ENCODE peak calls at places on chromosomes 1 and 21, in ten cellular contexts. One of them, this sample, is unnamed.

GRCh38 chr1:118960567-118961136 is 27.5 kb downstream of the TBX15 start:
- DNase-seq in H1: no peak
- DNase-seq in stomach: peak
- DNase-seq in GM23338: peak
- DNase-seq in K562: no peak
- DNase-seq in GM12878: no peak
- DNase-seq in suprapubic skin: peak
- DNase-seq in HCT116: peak
- DNase-seq in breast epithelium: peak
- DNase-seq in HL-60: no peak
- DNase-seq in this sample: peak

GRCh38 chr1:46493316-46494032 is 3.8 kb downstream of the DMBX1 start:
- DNase-seq in H1: no peak
- DNase-seq in stomach: no peak
- DNase-seq in GM23338: no peak
- DNase-seq in K562: no peak
- DNase-seq in GM12878: no peak
- DNase-seq in suprapubic skin: no peak
- DNase-seq in HCT116: no peak
- DNase-seq in breast epithelium: no peak
- DNase-seq in HL-60: no peak
- DNase-seq in this sample: no peak

GRCh38 chr1:30327370-30328099 is 395.9 kb downstream of the MATN1 start:
- DNase-seq in H1: peak
- DNase-seq in stomach: peak
- DNase-seq in GM23338: no peak
- DNase-seq in K562: no peak
- DNase-seq in GM12878: no peak
- DNase-seq in suprapubic skin: peak
- DNase-seq in HCT116: no peak
- DNase-seq in breast epithelium: no peak
- DNase-seq in HL-60: no peak
- DNase-seq in this sample: no peak

GRCh38 chr1:226736001-226736907 is 2.8 kb downstream of the ITPKB start:
- DNase-seq in H1: peak
- DNase-seq in stomach: no peak
- DNase-seq in GM23338: peak
- DNase-seq in K562: no peak
- DNase-seq in GM12878: no peak
- DNase-seq in suprapubic skin: no peak
- DNase-seq in HCT116: no peak
- DNase-seq in breast epithelium: no peak
- DNase-seq in HL-60: no peak
- DNase-seq in this sample: peak

GRCh38 chr1:173097001-173097400 is 46.3 kb upstream of the TNFSF18 start:
- DNase-seq in H1: no peak
- DNase-seq in stomach: no peak
- DNase-seq in GM23338: no peak
- DNase-seq in K562: no peak
- DNase-seq in GM12878: no peak
- DNase-seq in suprapubic skin: no peak
- DNase-seq in HCT116: no peak
- DNase-seq in breast epithelium: no peak
- DNase-seq in HL-60: no peak
- DNase-seq in this sample: no peak

GRCh38 chr1:100377590-100378361 is 25.5 kb downstream of the CDC14A start:
- DNase-seq in H1: no peak
- DNase-seq in stomach: no peak
- DNase-seq in GM23338: no peak
- DNase-seq in K562: no peak
- DNase-seq in GM12878: peak
- DNase-seq in suprapubic skin: no peak
- DNase-seq in HCT116: no peak
- DNase-seq in breast epithelium: no peak
- DNase-seq in HL-60: no peak
- DNase-seq in this sample: no peak

GRCh38 chr1:48093696-48094518 is 96.7 kb upstream of the TRABD2B start:
- DNase-seq in H1: peak
- DNase-seq in stomach: peak
- DNase-seq in GM23338: peak
- DNase-seq in K562: peak
- DNase-seq in GM12878: no peak
- DNase-seq in suprapubic skin: peak
- DNase-seq in HCT116: peak
- DNase-seq in breast epithelium: peak
- DNase-seq in HL-60: peak
- DNase-seq in this sample: peak

GRCh38 chr1:118136511-118136937 is 48.5 kb downstream of the SPAG17 start:
- DNase-seq in H1: no peak
- DNase-seq in stomach: no peak
- DNase-seq in GM23338: no peak
- DNase-seq in K562: no peak
- DNase-seq in GM12878: peak
- DNase-seq in suprapubic skin: no peak
- DNase-seq in HCT116: no peak
- DNase-seq in breast epithelium: no peak
- DNase-seq in HL-60: no peak
- DNase-seq in this sample: no peak

GRCh38 chr1:161402446-161402845 is 34.8 kb upstream of the CFAP126 start:
- DNase-seq in H1: no peak
- DNase-seq in stomach: no peak
- DNase-seq in GM23338: no peak
- DNase-seq in K562: no peak
- DNase-seq in GM12878: no peak
- DNase-seq in suprapubic skin: no peak
- DNase-seq in HCT116: no peak
- DNase-seq in breast epithelium: no peak
- DNase-seq in HL-60: no peak
- DNase-seq in this sample: no peak

GRCh38 chr21:38613686-38614085 is 115.4 kb upstream of the ERG start:
- DNase-seq in H1: no peak
- DNase-seq in stomach: no peak
- DNase-seq in GM23338: no peak
- DNase-seq in K562: no peak
- DNase-seq in GM12878: no peak
- DNase-seq in suprapubic skin: no peak
- DNase-seq in HCT116: no peak
- DNase-seq in breast epithelium: no peak
- DNase-seq in HL-60: no peak
- DNase-seq in this sample: no peak

GRCh38 chr21:25700741-25701140 is 34.0 kb downstream of the ATP5PF start:
- DNase-seq in H1: no peak
- DNase-seq in stomach: no peak
- DNase-seq in GM23338: no peak
- DNase-seq in K562: no peak
- DNase-seq in GM12878: no peak
- DNase-seq in suprapubic skin: no peak
- DNase-seq in HCT116: no peak
- DNase-seq in breast epithelium: no peak
- DNase-seq in HL-60: no peak
- DNase-seq in this sample: no peak

GRCh38 chr1:229557913-229558414 is 543 bp downstream of the ABCB10 start:
- DNase-seq in H1: peak
- DNase-seq in stomach: peak
- DNase-seq in GM23338: peak
- DNase-seq in K562: peak
- DNase-seq in GM12878: no peak
- DNase-seq in suprapubic skin: peak
- DNase-seq in HCT116: no peak
- DNase-seq in breast epithelium: no peak
- DNase-seq in HL-60: no peak
- DNase-seq in this sample: peak

GRCh38 chr1:36571106-36571505 is 88.4 kb upstream of the CSF3R start:
- DNase-seq in H1: no peak
- DNase-seq in stomach: no peak
- DNase-seq in GM23338: no peak
- DNase-seq in K562: no peak
- DNase-seq in GM12878: no peak
- DNase-seq in suprapubic skin: no peak
- DNase-seq in HCT116: no peak
- DNase-seq in breast epithelium: no peak
- DNase-seq in HL-60: no peak
- DNase-seq in this sample: no peak

DNA sequence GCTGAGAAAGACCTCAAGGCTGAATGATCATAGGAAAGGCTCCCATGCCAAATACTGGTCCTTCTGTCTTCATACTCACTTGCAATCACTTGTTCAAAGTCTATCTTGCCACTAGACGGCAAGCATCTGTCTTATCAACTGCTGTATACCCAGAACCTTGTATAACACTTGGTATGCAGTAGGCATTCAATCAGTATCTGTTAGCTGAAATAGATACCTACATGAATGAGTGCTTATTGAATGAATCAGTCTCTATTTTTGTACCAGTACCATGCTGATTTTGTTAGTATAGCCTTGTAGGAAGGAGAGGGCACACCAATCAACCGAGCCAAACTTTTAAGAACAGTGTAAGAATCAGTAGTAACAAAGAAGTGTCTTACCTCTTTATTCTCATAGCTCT is 80.6 kb downstream of the NIBAN1 start:
- DNase-seq in H1: no peak
- DNase-seq in stomach: no peak
- DNase-seq in GM23338: no peak
- DNase-seq in K562: no peak
- DNase-seq in GM12878: no peak
- DNase-seq in suprapubic skin: no peak
- DNase-seq in HCT116: no peak
- DNase-seq in breast epithelium: no peak
- DNase-seq in HL-60: no peak
- DNase-seq in this sample: no peak
- H3K27ac ChIP-seq in H1: no peak
- H3K27ac ChIP-seq in stomach: no peak
- H3K27ac ChIP-seq in GM23338: no peak
- H3K27ac ChIP-seq in K562: no peak
- H3K27ac ChIP-seq in GM12878: no peak
- H3K27ac ChIP-seq in suprapubic skin: no peak
- H3K27ac ChIP-seq in HCT116: no peak
- H3K27ac ChIP-seq in breast epithelium: no peak
- H3K27ac ChIP-seq in HL-60: no peak
- H3K27ac ChIP-seq in this sample: no peak

DNA sequence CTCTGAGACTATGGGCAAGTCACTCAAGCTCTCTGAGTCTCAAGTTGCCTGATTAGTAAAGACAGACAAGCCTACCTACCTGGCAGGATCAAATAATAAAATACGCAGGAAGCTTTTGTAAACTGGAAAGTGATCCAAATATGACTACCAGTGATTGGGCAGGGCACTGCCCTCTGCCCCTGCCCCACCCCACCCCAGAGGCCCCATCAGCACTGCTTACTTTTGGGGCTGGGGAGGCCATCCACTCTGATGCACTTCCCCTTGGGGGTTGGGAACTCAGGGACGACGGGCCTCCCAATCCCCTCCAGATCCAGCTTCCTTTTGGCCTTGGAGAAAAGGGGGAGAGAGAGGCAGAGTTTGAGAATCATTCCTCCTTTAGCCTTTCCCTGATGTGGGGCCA is 6.9 kb downstream of the E2F2 start:
- DNase-seq in H1: no peak
- DNase-seq in stomach: no peak
- DNase-seq in GM23338: no peak
- DNase-seq in K562: no peak
- DNase-seq in GM12878: no peak
- DNase-seq in suprapubic skin: no peak
- DNase-seq in HCT116: no peak
- DNase-seq in breast epithelium: no peak
- DNase-seq in HL-60: no peak
- DNase-seq in this sample: peak
- TF ChIP-seq POLR2AphosphoS5 in H1: no peak
- TF ChIP-seq POLR2AphosphoS5 in stomach: no peak
- TF ChIP-seq POLR2AphosphoS5 in GM23338: no peak
- TF ChIP-seq POLR2AphosphoS5 in K562: no peak
- TF ChIP-seq POLR2AphosphoS5 in GM12878: no peak
- TF ChIP-seq POLR2AphosphoS5 in suprapubic skin: no peak
- TF ChIP-seq POLR2AphosphoS5 in HCT116: no peak
- TF ChIP-seq POLR2AphosphoS5 in breast epithelium: no peak
- TF ChIP-seq POLR2AphosphoS5 in HL-60: no peak
- TF ChIP-seq POLR2AphosphoS5 in this sample: no peak

GRCh38 chr1:202365092-202365815 is 16.8 kb downstream of the PPP1R12B start:
- DNase-seq in H1: no peak
- DNase-seq in stomach: no peak
- DNase-seq in GM23338: peak
- DNase-seq in K562: no peak
- DNase-seq in GM12878: no peak
- DNase-seq in suprapubic skin: no peak
- DNase-seq in HCT116: no peak
- DNase-seq in breast epithelium: peak
- DNase-seq in HL-60: no peak
- DNase-seq in this sample: no peak
- H3K27ac ChIP-seq in H1: no peak
- H3K27ac ChIP-seq in stomach: no peak
- H3K27ac ChIP-seq in GM23338: peak
- H3K27ac ChIP-seq in K562: no peak
- H3K27ac ChIP-seq in GM12878: no peak
- H3K27ac ChIP-seq in suprapubic skin: no peak
- H3K27ac ChIP-seq in HCT116: no peak
- H3K27ac ChIP-seq in breast epithelium: peak
- H3K27ac ChIP-seq in HL-60: no peak
- H3K27ac ChIP-seq in this sample: no peak

DNA sequence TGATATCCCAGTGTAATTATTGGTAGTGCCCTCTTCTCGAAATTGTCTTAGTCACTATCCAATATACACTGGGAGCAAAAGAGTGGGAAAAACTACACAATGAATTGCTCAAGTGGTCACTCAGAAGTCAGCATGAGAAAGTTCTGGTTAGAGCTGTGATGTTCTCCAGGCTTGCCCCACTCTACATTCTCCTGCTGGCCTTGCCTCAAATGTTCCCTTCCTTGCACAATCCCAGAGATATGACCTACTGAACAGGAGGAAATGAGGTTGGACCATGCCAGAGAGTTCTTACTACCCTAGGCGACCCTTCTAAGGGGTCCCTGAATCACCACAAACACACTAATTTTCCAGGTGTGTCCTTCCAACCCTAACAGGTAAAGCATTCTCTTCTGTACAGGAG is 40.8 kb downstream of the GLUL start:
- DNase-seq in H1: no peak
- DNase-seq in stomach: no peak
- DNase-seq in GM23338: no peak
- DNase-seq in K562: no peak
- DNase-seq in GM12878: no peak
- DNase-seq in suprapubic skin: peak
- DNase-seq in HCT116: no peak
- DNase-seq in breast epithelium: no peak
- DNase-seq in HL-60: no peak
- DNase-seq in this sample: no peak
- TF ChIP-seq POLR2AphosphoS5 in H1: no peak
- TF ChIP-seq POLR2AphosphoS5 in stomach: peak
- TF ChIP-seq POLR2AphosphoS5 in GM23338: no peak
- TF ChIP-seq POLR2AphosphoS5 in K562: no peak
- TF ChIP-seq POLR2AphosphoS5 in GM12878: no peak
- TF ChIP-seq POLR2AphosphoS5 in suprapubic skin: peak
- TF ChIP-seq POLR2AphosphoS5 in HCT116: no peak
- TF ChIP-seq POLR2AphosphoS5 in breast epithelium: peak
- TF ChIP-seq POLR2AphosphoS5 in HL-60: no peak
- TF ChIP-seq POLR2AphosphoS5 in this sample: peak

GRCh38 chr1:93798301-93798700 is 80.7 kb downstream of the DNTTIP2 start:
- DNase-seq in H1: no peak
- DNase-seq in stomach: no peak
- DNase-seq in GM23338: no peak
- DNase-seq in K562: no peak
- DNase-seq in GM12878: no peak
- DNase-seq in suprapubic skin: no peak
- DNase-seq in HCT116: no peak
- DNase-seq in breast epithelium: no peak
- DNase-seq in HL-60: no peak
- DNase-seq in this sample: no peak
- H3K27ac ChIP-seq in H1: no peak
- H3K27ac ChIP-seq in stomach: no peak
- H3K27ac ChIP-seq in GM23338: no peak
- H3K27ac ChIP-seq in K562: no peak
- H3K27ac ChIP-seq in GM12878: no peak
- H3K27ac ChIP-seq in suprapubic skin: no peak
- H3K27ac ChIP-seq in HCT116: no peak
- H3K27ac ChIP-seq in breast epithelium: no peak
- H3K27ac ChIP-seq in HL-60: no peak
- H3K27ac ChIP-seq in this sample: no peak

This sample was measured in transverse colon.